ENCODE peak calls at places on chromosomes 11 and 22, in seven cellular contexts. H is MCF 10A, J is astrocyte of the spinal cord, T is NCI-H1436, Q is iPS DF 6.9, L is HuH-7, P is HFFc6. K is an unnamed sample.

GRCh38 chr22:46299101-46299500 is 2.4 kb downstream of the GTSE1 start:
- DNase-seq in H (no peak), J (no peak), T (no peak), Q (no peak), L (no peak), P (no peak), K (no peak)

GRCh38 chr22:19730662-19731360 is 7.5 kb downstream of the GP1BB start:
- DNase-seq in H (peak), J (peak), T (peak), Q (no peak), L (peak), P (peak), K (peak)

GRCh38 chr11:7512525-7513209 is 1.1 kb upstream of the PPFIBP2 start:
- DNase-seq in H (no peak), J (peak), T (no peak), Q (no peak), L (peak), P (no peak), K (peak)

GRCh38 chr11:76677010-76677771 is 6.6 kb upstream of the LRRC32 start:
- DNase-seq in H (no peak), J (no peak), T (no peak), Q (no peak), L (no peak), P (peak), K (peak)

GRCh38 chr11:17917556-17917955 is 95.3 kb downstream of the SERGEF start:
- DNase-seq in H (no peak), J (no peak), T (no peak), Q (no peak), L (no peak), P (no peak), K (no peak)

GRCh38 chr11:62452839-62453468 is 34.1 kb downstream of the SCGB1A1 start:
- DNase-seq in H (no peak), J (no peak), T (no peak), Q (no peak), L (no peak), P (no peak), K (no peak)

GRCh38 chr11:71140206-71140919 is 112.0 kb downstream of the SHANK2 start:
- DNase-seq in H (no peak), J (no peak), T (peak), Q (no peak), L (no peak), P (no peak), K (no peak)

GRCh38 chr11:66907751-66908173 is 50.4 kb downstream of the PC start:
- DNase-seq in H (no peak), J (no peak), T (no peak), Q (no peak), L (peak), P (no peak), K (no peak)

GRCh38 chr11:124886476-124886875 is 11.2 kb downstream of the ROBO4 start:
- DNase-seq in H (no peak), J (no peak), T (no peak), Q (no peak), L (no peak), P (no peak), K (no peak)

GRCh38 chr22:26724414-26724813 is 67.0 kb downstream of the MIAT start:
- DNase-seq in H (no peak), J (no peak), T (no peak), Q (no peak), L (no peak), P (no peak), K (no peak)

GRCh38 chr22:22818861-22819855 is 68.5 kb upstream of the IGLL5 start:
- DNase-seq in H (no peak), J (no peak), T (no peak), Q (no peak), L (no peak), P (no peak), K (no peak)

GRCh38 chr11:134360050-134360835 is 28.5 kb downstream of the GLB1L2 start:
- DNase-seq in H (peak), J (peak), T (no peak), Q (peak), L (peak), P (no peak), K (peak)

GRCh38 chr11:12854829-12855228 is 154.3 kb upstream of the RASSF10 start:
- DNase-seq in H (no peak), J (no peak), T (no peak), Q (no peak), L (peak), P (no peak), K (no peak)

GRCh38 chr22:44445731-44446130 is 52.3 kb downstream of the RTL6 start:
- DNase-seq in H (peak), J (no peak), T (no peak), Q (no peak), L (no peak), P (no peak), K (no peak)

GRCh38 chr22:19404676-19405075 is 26.9 kb downstream of the HIRA start:
- DNase-seq in H (no peak), J (no peak), T (no peak), Q (no peak), L (no peak), P (no peak), K (no peak)

GRCh38 chr11:61775606-61776554 is 16.5 kb downstream of the TMEM258 start:
- DNase-seq in H (no peak), J (no peak), T (no peak), Q (no peak), L (no peak), P (no peak), K (no peak)

GRCh38 chr11:75562836-75563484 is 907 bp downstream of the SERPINH1 start:
- DNase-seq in H (peak), J (peak), T (no peak), Q (no peak), L (no peak), P (peak), K (no peak)

GRCh38 chr11:47863893-47864430 is 15.8 kb upstream of the NUP160 start:
- DNase-seq in H (no peak), J (no peak), T (no peak), Q (no peak), L (no peak), P (no peak), K (no peak)

GRCh38 chr11:78195917-78196545 is 7.3 kb downstream of the USP35 start:
- DNase-seq in H (no peak), J (no peak), T (no peak), Q (no peak), L (no peak), P (no peak), K (no peak)

K was measured in NAMALWA.